ENCODE peak calls at places on chromosomes 3 and 15, in nine cellular contexts. One of them, this sample, is unnamed.
A peak's percentile ranks its signal among the peaks of the same experiment; 100 is the strongest.

GRCh38 chr3:65854606-65855304 is 184.0 kb downstream of the MAGI1 start:
- DNase-seq in upper lobe of right lung: no peak
- DNase-seq in heart left ventricle: no peak
- DNase-seq in tibial artery: no peak
- DNase-seq in uterus: no peak
- DNase-seq in pancreas: peak; percentile 18
- DNase-seq in tibial nerve: no peak
- DNase-seq in GM23338: peak; percentile 21
- DNase-seq in prostate gland: peak; percentile 61
- DNase-seq in this sample: no peak

GRCh38 chr15:66004618-66005262 is 135.4 kb downstream of the RAB11A start:
- DNase-seq in upper lobe of right lung: no peak
- DNase-seq in heart left ventricle: peak; percentile 36
- DNase-seq in tibial artery: no peak
- DNase-seq in uterus: no peak
- DNase-seq in pancreas: no peak
- DNase-seq in tibial nerve: no peak
- DNase-seq in GM23338: peak; percentile 78
- DNase-seq in prostate gland: no peak
- DNase-seq in this sample: no peak

GRCh38 chr15:33022629-33023028 is 171.9 kb downstream of the FMN1 start:
- DNase-seq in upper lobe of right lung: peak; percentile 80
- DNase-seq in heart left ventricle: peak; percentile 83
- DNase-seq in tibial artery: peak; percentile 54
- DNase-seq in uterus: no peak
- DNase-seq in pancreas: no peak
- DNase-seq in tibial nerve: no peak
- DNase-seq in GM23338: peak; percentile 71
- DNase-seq in prostate gland: peak; percentile 86
- DNase-seq in this sample: no peak

GRCh38 chr3:158539414-158540014 is 31.5 kb upstream of the MLF1 start:
- DNase-seq in upper lobe of right lung: no peak
- DNase-seq in heart left ventricle: no peak
- DNase-seq in tibial artery: no peak
- DNase-seq in uterus: no peak
- DNase-seq in pancreas: no peak
- DNase-seq in tibial nerve: no peak
- DNase-seq in GM23338: peak; percentile 82
- DNase-seq in prostate gland: peak; percentile 5
- DNase-seq in this sample: no peak

GRCh38 chr3:133301731-133302130 is 98.1 kb upstream of the BFSP2 start:
- DNase-seq in upper lobe of right lung: no peak
- DNase-seq in heart left ventricle: no peak
- DNase-seq in tibial artery: no peak
- DNase-seq in uterus: no peak
- DNase-seq in pancreas: no peak
- DNase-seq in tibial nerve: no peak
- DNase-seq in GM23338: no peak
- DNase-seq in prostate gland: no peak
- DNase-seq in this sample: no peak

GRCh38 chr15:92048739-92049138 is 195.2 kb downstream of the SLCO3A1 start:
- DNase-seq in upper lobe of right lung: no peak
- DNase-seq in heart left ventricle: no peak
- DNase-seq in tibial artery: no peak
- DNase-seq in uterus: no peak
- DNase-seq in pancreas: no peak
- DNase-seq in tibial nerve: no peak
- DNase-seq in GM23338: no peak
- DNase-seq in prostate gland: no peak
- DNase-seq in this sample: no peak

GRCh38 chr15:68833734-68834334 is 13.1 kb upstream of the ANP32A start:
- DNase-seq in upper lobe of right lung: no peak
- DNase-seq in heart left ventricle: no peak
- DNase-seq in tibial artery: no peak
- DNase-seq in uterus: no peak
- DNase-seq in pancreas: no peak
- DNase-seq in tibial nerve: no peak
- DNase-seq in GM23338: no peak
- DNase-seq in prostate gland: no peak
- DNase-seq in this sample: no peak

GRCh38 chr3:14804835-14805780 is 13.7 kb upstream of the FGD5 start:
- DNase-seq in upper lobe of right lung: peak; percentile 52
- DNase-seq in heart left ventricle: no peak
- DNase-seq in tibial artery: no peak
- DNase-seq in uterus: no peak
- DNase-seq in pancreas: no peak
- DNase-seq in tibial nerve: no peak
- DNase-seq in GM23338: no peak
- DNase-seq in prostate gland: no peak
- DNase-seq in this sample: no peak

GRCh38 chr3:141646760-141647561 is 91.1 kb upstream of the RNF7 start:
- DNase-seq in upper lobe of right lung: no peak
- DNase-seq in heart left ventricle: peak; percentile 48
- DNase-seq in tibial artery: peak; percentile 54
- DNase-seq in uterus: no peak
- DNase-seq in pancreas: peak; percentile 50
- DNase-seq in tibial nerve: no peak
- DNase-seq in GM23338: peak; percentile 82
- DNase-seq in prostate gland: no peak
- DNase-seq in this sample: no peak

GRCh38 chr3:184429786-184430185 is 49.9 kb downstream of the CHRD start:
- DNase-seq in upper lobe of right lung: no peak
- DNase-seq in heart left ventricle: no peak
- DNase-seq in tibial artery: no peak
- DNase-seq in uterus: no peak
- DNase-seq in pancreas: no peak
- DNase-seq in tibial nerve: no peak
- DNase-seq in GM23338: no peak
- DNase-seq in prostate gland: no peak
- DNase-seq in this sample: no peak

GRCh38 chr3:125073506-125073905 is 17.7 kb upstream of the HEG1 start:
- DNase-seq in upper lobe of right lung: no peak
- DNase-seq in heart left ventricle: no peak
- DNase-seq in tibial artery: no peak
- DNase-seq in uterus: no peak
- DNase-seq in pancreas: no peak
- DNase-seq in tibial nerve: no peak
- DNase-seq in GM23338: no peak
- DNase-seq in prostate gland: no peak
- DNase-seq in this sample: no peak

GRCh38 chr3:54714035-54714434 is 213.8 kb downstream of the LRTM1 start:
- DNase-seq in upper lobe of right lung: no peak
- DNase-seq in heart left ventricle: no peak
- DNase-seq in tibial artery: no peak
- DNase-seq in uterus: no peak
- DNase-seq in pancreas: no peak
- DNase-seq in tibial nerve: no peak
- DNase-seq in GM23338: no peak
- DNase-seq in prostate gland: no peak
- DNase-seq in this sample: no peak

GRCh38 chr15:62742409-62743171 is 300.0 kb upstream of the TPM1 start:
- DNase-seq in upper lobe of right lung: no peak
- DNase-seq in heart left ventricle: peak; percentile 50
- DNase-seq in tibial artery: peak; percentile 85
- DNase-seq in uterus: peak; percentile 82
- DNase-seq in pancreas: peak; percentile 27
- DNase-seq in tibial nerve: peak; percentile 42
- DNase-seq in GM23338: peak; percentile 84
- DNase-seq in prostate gland: peak; percentile 19
- DNase-seq in this sample: peak; percentile 44
- H3K4me3 ChIP-seq in upper lobe of right lung: no peak overlapping the region
- H3K4me3 ChIP-seq in heart left ventricle: no peak overlapping the region
- H3K4me3 ChIP-seq in tibial artery: no peak overlapping the region
- H3K4me3 ChIP-seq in uterus: no peak overlapping the region
- H3K4me3 ChIP-seq in pancreas: no peak overlapping the region
- H3K4me3 ChIP-seq in tibial nerve: no peak overlapping the region
- H3K4me3 ChIP-seq in GM23338: no peak overlapping the region
- H3K4me3 ChIP-seq in prostate gland: no peak overlapping the region
- H3K4me3 ChIP-seq in this sample: peak overlapping the region; percentile 44

GRCh38 chr15:29677871-29678431 is 144.3 kb downstream of the TJP1 start:
- DNase-seq in upper lobe of right lung: no peak
- DNase-seq in heart left ventricle: no peak
- DNase-seq in tibial artery: no peak
- DNase-seq in uterus: no peak
- DNase-seq in pancreas: peak; percentile 45
- DNase-seq in tibial nerve: no peak
- DNase-seq in GM23338: no peak
- DNase-seq in prostate gland: no peak
- DNase-seq in this sample: no peak
- TF ChIP-seq CTCF in upper lobe of right lung: no peak
- TF ChIP-seq CTCF in heart left ventricle: no peak
- TF ChIP-seq CTCF in tibial artery: no peak
- TF ChIP-seq CTCF in uterus: no peak
- TF ChIP-seq CTCF in pancreas: no peak
- TF ChIP-seq CTCF in tibial nerve: no peak
- TF ChIP-seq CTCF in GM23338: no peak
- TF ChIP-seq CTCF in prostate gland: no peak
- TF ChIP-seq CTCF in this sample: no peak

DNA sequence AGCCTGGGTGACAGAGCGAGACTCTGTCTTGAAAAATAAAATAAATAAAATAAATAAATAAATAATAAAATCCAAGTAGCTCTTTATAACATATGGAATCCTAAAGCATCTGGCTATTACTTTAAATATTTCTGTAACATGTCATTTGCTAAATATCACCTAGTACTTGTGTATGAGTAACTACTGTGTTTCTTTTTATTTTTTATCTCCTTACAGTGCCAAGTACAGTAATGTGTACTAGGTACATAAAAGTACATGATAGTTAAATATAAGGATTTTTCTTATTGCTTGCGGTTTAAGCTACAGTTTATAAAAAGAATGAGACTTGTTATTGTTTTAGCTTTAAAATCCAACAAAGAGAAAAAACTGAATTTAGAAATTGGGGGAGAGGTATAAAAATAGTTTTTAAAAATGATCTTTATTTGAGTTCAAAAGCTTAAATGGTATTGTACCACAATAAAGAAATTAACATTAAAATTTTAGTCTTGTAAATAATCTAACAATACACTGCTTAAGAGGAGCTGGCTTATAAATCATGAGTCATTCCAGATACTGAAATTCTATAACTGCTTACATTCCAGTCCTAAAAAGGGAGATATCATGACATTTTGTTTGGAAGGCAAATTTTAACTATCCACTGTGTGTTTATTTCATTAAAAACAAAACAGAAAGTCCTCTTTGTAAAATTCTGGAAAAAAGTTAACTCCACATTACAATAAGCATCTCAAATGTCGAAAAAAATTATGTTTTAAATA is 73.1 kb downstream of the FGF7 start:
- DNase-seq in upper lobe of right lung: no peak
- DNase-seq in heart left ventricle: no peak
- DNase-seq in tibial artery: no peak
- DNase-seq in uterus: no peak
- DNase-seq in pancreas: no peak
- DNase-seq in tibial nerve: no peak
- DNase-seq in GM23338: no peak
- DNase-seq in prostate gland: no peak
- DNase-seq in this sample: no peak
- H3K27ac ChIP-seq in upper lobe of right lung: no peak overlapping the region
- H3K27ac ChIP-seq in heart left ventricle: no peak overlapping the region
- H3K27ac ChIP-seq in tibial artery: no peak overlapping the region
- H3K27ac ChIP-seq in uterus: peak overlapping the region; percentile 34
- H3K27ac ChIP-seq in pancreas: no peak overlapping the region
- H3K27ac ChIP-seq in tibial nerve: no peak overlapping the region
- H3K27ac ChIP-seq in GM23338: no peak overlapping the region
- H3K27ac ChIP-seq in prostate gland: no peak overlapping the region
- H3K27ac ChIP-seq in this sample: no peak overlapping the region

GRCh38 chr3:127135241-127136023 is 57.5 kb upstream of the PRR23E start:
- DNase-seq in upper lobe of right lung: no peak
- DNase-seq in heart left ventricle: peak; percentile 63
- DNase-seq in tibial artery: no peak
- DNase-seq in uterus: no peak
- DNase-seq in pancreas: no peak
- DNase-seq in tibial nerve: no peak
- DNase-seq in GM23338: peak; percentile 58
- DNase-seq in prostate gland: no peak
- DNase-seq in this sample: peak; percentile 48
- H3K4me3 ChIP-seq in upper lobe of right lung: peak overlapping the region; percentile 24
- H3K4me3 ChIP-seq in heart left ventricle: peak overlapping the region; percentile 45
- H3K4me3 ChIP-seq in tibial artery: peak overlapping the region; percentile 39
- H3K4me3 ChIP-seq in uterus: peak overlapping the region; percentile 22
- H3K4me3 ChIP-seq in pancreas: no peak overlapping the region
- H3K4me3 ChIP-seq in tibial nerve: peak overlapping the region; percentile 26
- H3K4me3 ChIP-seq in GM23338: peak overlapping the region; percentile 53
- H3K4me3 ChIP-seq in prostate gland: no peak overlapping the region
- H3K4me3 ChIP-seq in this sample: peak overlapping the region; percentile 53

DNA sequence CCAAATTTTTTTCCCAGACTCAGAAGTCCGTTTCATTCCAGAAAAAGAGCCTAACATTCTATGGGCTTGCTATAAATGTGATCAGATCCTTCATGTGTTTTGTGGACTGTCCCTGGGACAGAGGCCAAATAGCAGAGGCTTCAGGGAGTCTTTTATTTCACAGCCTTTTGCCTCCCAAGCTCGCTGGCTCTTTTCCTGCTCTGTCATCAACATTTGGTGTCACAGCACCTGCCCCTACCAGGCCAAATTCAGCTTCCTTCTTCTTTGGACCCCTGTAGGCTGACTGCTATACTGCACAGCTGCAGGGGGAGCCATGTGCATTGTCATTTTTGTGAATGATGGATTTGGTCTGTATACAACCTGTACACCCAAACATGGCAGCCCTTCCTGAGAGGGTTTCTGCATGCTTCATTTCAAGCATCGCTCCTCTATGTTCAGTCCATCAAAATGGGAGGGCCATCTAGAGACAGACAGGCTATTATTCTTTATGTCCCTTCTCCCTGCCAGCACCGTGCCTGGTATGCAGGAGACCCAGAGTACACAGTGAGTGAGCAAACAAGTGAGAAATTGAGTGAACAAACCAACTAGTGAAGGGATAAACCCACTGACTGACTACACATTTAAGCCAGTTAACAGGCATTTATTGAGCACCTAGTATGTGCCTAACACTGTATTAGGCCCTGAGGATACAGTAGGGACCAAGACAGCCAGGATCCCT is 17.9 kb upstream of the RPP14 start:
- DNase-seq in upper lobe of right lung: no peak
- DNase-seq in heart left ventricle: no peak
- DNase-seq in tibial artery: no peak
- DNase-seq in uterus: no peak
- DNase-seq in pancreas: no peak
- DNase-seq in tibial nerve: no peak
- DNase-seq in GM23338: peak; percentile 12
- DNase-seq in prostate gland: no peak
- DNase-seq in this sample: no peak
- TF ChIP-seq CTCF in upper lobe of right lung: no peak
- TF ChIP-seq CTCF in heart left ventricle: no peak
- TF ChIP-seq CTCF in tibial artery: no peak
- TF ChIP-seq CTCF in uterus: no peak
- TF ChIP-seq CTCF in pancreas: no peak
- TF ChIP-seq CTCF in tibial nerve: no peak
- TF ChIP-seq CTCF in GM23338: no peak
- TF ChIP-seq CTCF in prostate gland: no peak
- TF ChIP-seq CTCF in this sample: no peak

GRCh38 chr3:27312044-27312668 is 57.0 kb downstream of the NEK10 start:
- DNase-seq in upper lobe of right lung: no peak
- DNase-seq in heart left ventricle: no peak
- DNase-seq in tibial artery: no peak
- DNase-seq in uterus: no peak
- DNase-seq in pancreas: no peak
- DNase-seq in tibial nerve: no peak
- DNase-seq in GM23338: peak; percentile 83
- DNase-seq in prostate gland: peak; percentile 34
- DNase-seq in this sample: no peak
- H3K27ac ChIP-seq in upper lobe of right lung: no peak overlapping the region
- H3K27ac ChIP-seq in heart left ventricle: no peak overlapping the region
- H3K27ac ChIP-seq in tibial artery: no peak overlapping the region
- H3K27ac ChIP-seq in uterus: no peak overlapping the region
- H3K27ac ChIP-seq in pancreas: no peak overlapping the region
- H3K27ac ChIP-seq in tibial nerve: no peak overlapping the region
- H3K27ac ChIP-seq in GM23338: no peak overlapping the region
- H3K27ac ChIP-seq in prostate gland: no peak overlapping the region
- H3K27ac ChIP-seq in this sample: no peak overlapping the region